ENCODE peak calls at places on chromosomes 1 and 21, in seven cellular contexts. H is gastrocnemius medialis, A is brain microvascular endothelial cell, W is Peyer's patch, N is cardiac muscle cell, D is IMR-90, S is thoracic aorta. T is an unnamed sample.

GRCh38 chr1:234986750-234987414 is 141.8 kb downstream of the TOMM20 start:
- DNase-seq in H (no peak), A (peak), W (no peak), N (peak), D (no peak), S (no peak), T (no peak)

GRCh38 chr1:28553229-28553930 is 495 bp downstream of the TRNAU1AP start:
- DNase-seq in H (no peak), A (peak), W (peak), N (peak), D (peak), S (no peak), T (no peak)

GRCh38 chr1:153627797-153628626 is at the start of gene S100A1:
- DNase-seq in H (peak), A (no peak), W (peak), N (no peak), D (no peak), S (no peak), T (no peak)

GRCh38 chr1:41239988-41240610 is 2.0 kb downstream of the SCMH1 start:
- DNase-seq in H (no peak), A (peak), W (no peak), N (peak), D (peak), S (no peak), T (no peak)

GRCh38 chr21:34126269-34126668 is 52.9 kb downstream of the MRPS6 start:
- DNase-seq in H (no peak), A (no peak), W (no peak), N (no peak), D (peak), S (no peak), T (peak)

GRCh38 chr1:241186716-241187115 is 170.3 kb downstream of the RGS7 start:
- DNase-seq in H (no peak), A (no peak), W (no peak), N (no peak), D (no peak), S (no peak), T (no peak)

GRCh38 chr1:212557739-212558664 is 50.6 kb upstream of the ATF3 start:
- DNase-seq in H (peak), A (no peak), W (peak), N (peak), D (peak), S (no peak), T (no peak)

GRCh38 chr1:158998781-158999161 is 10.9 kb upstream of the IFI16 start:
- DNase-seq in H (no peak), A (peak), W (peak), N (peak), D (peak), S (no peak), T (peak)

GRCh38 chr1:5915587-5916571 is 76.3 kb downstream of the NPHP4 start:
- DNase-seq in H (no peak), A (peak), W (peak), N (peak), D (peak), S (no peak), T (peak)

GRCh38 chr1:201789245-201789644 is 39.7 kb upstream of the IPO9 start:
- DNase-seq in H (no peak), A (no peak), W (no peak), N (no peak), D (no peak), S (no peak), T (no peak)
- H3K27ac ChIP-seq in H (peak), A (peak), W (no peak), N (peak), D (peak), S (peak), T (no peak)

DNA sequence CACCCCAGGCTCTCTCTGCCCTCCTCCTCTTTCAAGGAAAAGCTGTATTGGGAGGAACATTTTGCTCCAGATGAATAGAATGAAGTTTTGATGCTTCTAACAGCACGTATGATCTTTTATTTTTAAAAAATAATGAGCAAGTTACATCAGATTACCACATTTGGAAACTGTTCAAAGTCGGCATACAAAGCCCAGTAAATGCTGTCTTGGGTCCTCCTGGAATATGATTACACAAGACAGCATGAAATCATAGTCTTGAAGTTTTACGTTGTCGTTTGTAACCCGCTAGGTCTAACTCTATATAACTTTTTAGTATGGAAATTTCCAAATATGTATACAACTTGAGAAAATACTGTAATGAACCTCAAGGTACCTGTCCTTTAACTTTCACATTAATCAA is 385.6 kb downstream of the HLX start:
- DNase-seq in H (no peak), A (no peak), W (no peak), N (no peak), D (no peak), S (no peak), T (no peak)
- H3K27ac ChIP-seq in H (peak), A (no peak), W (no peak), N (no peak), D (no peak), S (no peak), T (no peak)

GRCh38 chr1:61287734-61288133 is 205.4 kb downstream of the NFIA start:
- DNase-seq in H (no peak), A (peak), W (no peak), N (peak), D (peak), S (no peak), T (no peak)

GRCh38 chr1:61290525-61290924 is 208.2 kb downstream of the NFIA start:
- DNase-seq in H (no peak), A (no peak), W (no peak), N (no peak), D (no peak), S (no peak), T (no peak)

GRCh38 chr1:61287014-61287413 is 204.7 kb downstream of the NFIA start:
- DNase-seq in H (no peak), A (peak), W (no peak), N (peak), D (peak), S (no peak), T (no peak)

GRCh38 chr1:61293197-61293596 is 210.8 kb downstream of the NFIA start:
- DNase-seq in H (no peak), A (peak), W (no peak), N (no peak), D (no peak), S (no peak), T (no peak)

GRCh38 chr1:61289232-61289967 is 207.0 kb downstream of the NFIA start:
- DNase-seq in H (no peak), A (no peak), W (no peak), N (no peak), D (no peak), S (no peak), T (no peak)
- H3K27ac ChIP-seq in H (no peak), A (no peak), W (no peak), N (no peak), D (no peak), S (peak), T (no peak)

GRCh38 chr1:236844499-236845271 is 49.6 kb downstream of the MTR start:
- DNase-seq in H (no peak), A (peak), W (no peak), N (peak), D (peak), S (no peak), T (no peak)
- H3K27ac ChIP-seq in H (no peak), A (no peak), W (no peak), N (peak), D (peak), S (peak), T (no peak)

T was measured in CD4-positive, alpha-beta T cell.